ENCODE peak calls at places on chromosomes 2 and 18, in four cellular contexts. One of them, this sample, is unnamed.

GRCh38 chr2:171401947-171402346 is 31.8 kb downstream of the METTL8 start:
- DNase-seq in left ventricle myocardium inferior: no peak
- DNase-seq in GM12878: no peak
- DNase-seq in heart right ventricle: no peak
- DNase-seq in this sample: no peak

GRCh38 chr18:39380823-39381222 is 1815.2 kb upstream of the CELF4 start:
- DNase-seq in left ventricle myocardium inferior: no peak
- DNase-seq in heart right ventricle: no peak
- DNase-seq in GM12878: no peak
- DNase-seq in this sample: no peak

GRCh38 chr18:48913201-48913600 is 37.6 kb downstream of the SMAD7 start:
- DNase-seq in left ventricle myocardium inferior: no peak
- DNase-seq in GM12878: no peak
- DNase-seq in heart right ventricle: no peak
- DNase-seq in this sample: peak

GRCh38 chr18:58967643-58968291 is 103.1 kb downstream of the ZNF532 start:
- DNase-seq in left ventricle myocardium inferior: no peak
- DNase-seq in GM12878: no peak
- DNase-seq in heart right ventricle: no peak
- DNase-seq in this sample: no peak

GRCh38 chr2:238119756-238120462 is 18.6 kb upstream of the KLHL30 start:
- DNase-seq in GM12878: no peak
- DNase-seq in left ventricle myocardium inferior: peak
- DNase-seq in heart right ventricle: peak
- DNase-seq in this sample: peak

GRCh38 chr2:54456526-54457325 is 599 bp downstream of the SPTBN1 start:
- DNase-seq in GM12878: no peak
- DNase-seq in left ventricle myocardium inferior: peak
- DNase-seq in heart right ventricle: peak
- DNase-seq in this sample: no peak

GRCh38 chr2:8358179-8358578 is 323.7 kb upstream of the ID2 start:
- DNase-seq in GM12878: no peak
- DNase-seq in heart right ventricle: no peak
- DNase-seq in left ventricle myocardium inferior: no peak
- DNase-seq in this sample: peak

GRCh38 chr2:38600242-38600891 is 2.4 kb downstream of the HNRNPLL start:
- DNase-seq in left ventricle myocardium inferior: no peak
- DNase-seq in GM12878: no peak
- DNase-seq in heart right ventricle: no peak
- DNase-seq in this sample: no peak

GRCh38 chr2:14134737-14135136 is 497.8 kb upstream of the LRATD1 start:
- DNase-seq in heart right ventricle: no peak
- DNase-seq in GM12878: no peak
- DNase-seq in left ventricle myocardium inferior: no peak
- DNase-seq in this sample: no peak

GRCh38 chr2:25692143-25692542 is 18.8 kb upstream of the DTNB start:
- DNase-seq in heart right ventricle: no peak
- DNase-seq in left ventricle myocardium inferior: no peak
- DNase-seq in GM12878: no peak
- DNase-seq in this sample: no peak

GRCh38 chr2:104793971-104794370 is 59.9 kb upstream of the POU3F3 start:
- DNase-seq in GM12878: no peak
- DNase-seq in left ventricle myocardium inferior: no peak
- DNase-seq in heart right ventricle: no peak
- DNase-seq in this sample: no peak

GRCh38 chr2:129469881-129470280 is 509.6 kb upstream of the RAB6C start:
- DNase-seq in heart right ventricle: no peak
- DNase-seq in left ventricle myocardium inferior: no peak
- DNase-seq in GM12878: no peak
- DNase-seq in this sample: no peak
- H3K4me3 ChIP-seq in heart right ventricle: no peak
- H3K4me3 ChIP-seq in left ventricle myocardium inferior: no peak
- H3K4me3 ChIP-seq in GM12878: no peak
- H3K4me3 ChIP-seq in this sample: no peak

GRCh38 chr18:76805221-76805620 is 17.1 kb upstream of the ZNF236 start:
- DNase-seq in GM12878: no peak
- DNase-seq in left ventricle myocardium inferior: no peak
- DNase-seq in heart right ventricle: no peak
- DNase-seq in this sample: no peak
- TF ChIP-seq CTCF in GM12878: peak
- TF ChIP-seq CTCF in left ventricle myocardium inferior: no peak
- TF ChIP-seq CTCF in heart right ventricle: no peak
- TF ChIP-seq CTCF in this sample: no peak

GRCh38 chr2:112959109-112959591 is 18.7 kb upstream of the IL36G start:
- DNase-seq in left ventricle myocardium inferior: no peak
- DNase-seq in heart right ventricle: no peak
- DNase-seq in GM12878: no peak
- DNase-seq in this sample: no peak
- H3K4me3 ChIP-seq in left ventricle myocardium inferior: no peak
- H3K4me3 ChIP-seq in heart right ventricle: no peak
- H3K4me3 ChIP-seq in GM12878: no peak
- H3K4me3 ChIP-seq in this sample: no peak

GRCh38 chr2:205568620-205569019 is 113.7 kb upstream of the NRP2 start:
- DNase-seq in GM12878: no peak
- DNase-seq in left ventricle myocardium inferior: no peak
- DNase-seq in heart right ventricle: no peak
- DNase-seq in this sample: no peak

GRCh38 chr2:205564761-205565160 is 117.5 kb upstream of the NRP2 start:
- DNase-seq in left ventricle myocardium inferior: no peak
- DNase-seq in heart right ventricle: no peak
- DNase-seq in GM12878: no peak
- DNase-seq in this sample: no peak

GRCh38 chr2:205566556-205567061 is 115.7 kb upstream of the NRP2 start:
- DNase-seq in heart right ventricle: no peak
- DNase-seq in GM12878: no peak
- DNase-seq in left ventricle myocardium inferior: no peak
- DNase-seq in this sample: no peak

GRCh38 chr2:205557873-205558272 is 124.4 kb upstream of the NRP2 start:
- DNase-seq in GM12878: no peak
- DNase-seq in heart right ventricle: no peak
- DNase-seq in left ventricle myocardium inferior: no peak
- DNase-seq in this sample: no peak

GRCh38 chr2:205563646-205564045 is 118.7 kb upstream of the NRP2 start:
- DNase-seq in heart right ventricle: peak
- DNase-seq in left ventricle myocardium inferior: no peak
- DNase-seq in GM12878: no peak
- DNase-seq in this sample: peak
- TF ChIP-seq CTCF in heart right ventricle: no peak
- TF ChIP-seq CTCF in left ventricle myocardium inferior: peak
- TF ChIP-seq CTCF in GM12878: peak
- TF ChIP-seq CTCF in this sample: peak

GRCh38 chr18:22847867-22848451 is 85.2 kb upstream of the RBBP8 start:
- DNase-seq in GM12878: no peak
- DNase-seq in left ventricle myocardium inferior: no peak
- DNase-seq in heart right ventricle: no peak
- DNase-seq in this sample: no peak
- H3K4me3 ChIP-seq in GM12878: no peak
- H3K4me3 ChIP-seq in left ventricle myocardium inferior: no peak
- H3K4me3 ChIP-seq in heart right ventricle: no peak
- H3K4me3 ChIP-seq in this sample: no peak

DNA sequence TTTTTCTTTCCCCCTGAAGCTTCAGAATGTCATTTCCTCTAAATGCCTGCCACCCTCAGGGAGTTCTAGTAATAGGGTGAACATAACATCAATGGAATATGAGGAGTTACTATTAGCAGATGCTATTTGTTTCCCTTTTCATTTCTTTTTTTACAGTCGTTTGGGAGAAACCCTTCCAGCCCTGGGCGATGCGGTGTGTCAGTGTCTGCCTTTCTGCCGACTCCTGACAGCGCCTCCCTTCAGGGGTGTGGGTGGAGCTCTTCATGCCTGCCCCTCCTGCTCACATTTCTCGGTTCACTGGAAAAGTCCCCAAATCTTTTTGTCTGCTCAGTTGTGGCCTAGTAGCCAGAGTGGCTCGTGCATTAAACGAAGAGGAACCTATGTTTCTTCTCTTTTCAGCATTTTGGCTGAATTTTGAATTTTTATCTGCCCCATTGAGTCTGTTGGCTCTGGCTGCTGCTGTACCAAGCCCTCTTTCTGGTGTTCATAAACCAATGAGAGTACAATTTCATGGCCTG is 72.3 kb downstream of the FMNL2 start:
- DNase-seq in heart right ventricle: peak
- DNase-seq in left ventricle myocardium inferior: peak
- DNase-seq in GM12878: peak
- DNase-seq in this sample: peak
- TF ChIP-seq CTCF in heart right ventricle: no peak
- TF ChIP-seq CTCF in left ventricle myocardium inferior: no peak
- TF ChIP-seq CTCF in GM12878: no peak
- TF ChIP-seq CTCF in this sample: no peak

DNA sequence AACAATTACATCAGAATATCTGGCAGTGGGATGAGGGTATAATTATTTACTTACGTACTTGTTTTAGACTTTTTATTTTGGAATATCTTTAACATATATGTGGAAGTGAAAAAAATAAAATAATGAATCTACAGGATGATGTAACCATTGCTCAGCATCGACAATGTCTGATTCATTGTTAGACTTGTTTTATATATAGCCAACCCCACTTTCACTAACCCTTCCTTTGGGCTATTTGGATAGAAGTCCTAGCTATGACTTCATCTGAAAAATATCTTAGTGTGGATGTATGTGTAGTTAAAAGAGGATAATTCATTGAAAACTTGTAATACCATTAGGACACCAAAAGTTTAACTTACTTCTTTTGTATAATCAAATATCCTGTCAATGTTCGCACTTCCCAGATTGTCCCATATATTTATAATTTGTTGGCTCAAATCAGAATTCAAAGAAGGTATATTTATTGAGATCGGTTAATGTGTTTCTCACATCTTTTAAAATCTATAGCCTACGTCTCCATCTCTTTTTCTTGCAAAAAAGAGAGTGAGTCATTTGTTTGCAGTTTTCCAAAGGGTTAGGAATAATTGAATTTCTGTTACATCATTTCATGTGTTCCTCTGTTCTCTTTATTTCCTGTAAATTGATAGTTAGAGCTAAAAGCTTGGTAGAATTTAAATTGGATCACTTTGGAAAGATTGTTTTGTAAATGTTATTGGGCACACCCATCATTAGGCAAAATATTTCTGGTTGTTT is 506.1 kb upstream of the FAM98A start:
- DNase-seq in heart right ventricle: no peak
- DNase-seq in left ventricle myocardium inferior: no peak
- DNase-seq in GM12878: no peak
- DNase-seq in this sample: no peak
- H3K4me3 ChIP-seq in heart right ventricle: no peak
- H3K4me3 ChIP-seq in left ventricle myocardium inferior: no peak
- H3K4me3 ChIP-seq in GM12878: no peak
- H3K4me3 ChIP-seq in this sample: no peak

GRCh38 chr2:122338000-122338399 is 582.5 kb downstream of the TSN start:
- DNase-seq in GM12878: no peak
- DNase-seq in left ventricle myocardium inferior: no peak
- DNase-seq in heart right ventricle: no peak
- DNase-seq in this sample: no peak
- TF ChIP-seq CTCF in GM12878: no peak
- TF ChIP-seq CTCF in left ventricle myocardium inferior: no peak
- TF ChIP-seq CTCF in heart right ventricle: no peak
- TF ChIP-seq CTCF in this sample: no peak

DNA sequence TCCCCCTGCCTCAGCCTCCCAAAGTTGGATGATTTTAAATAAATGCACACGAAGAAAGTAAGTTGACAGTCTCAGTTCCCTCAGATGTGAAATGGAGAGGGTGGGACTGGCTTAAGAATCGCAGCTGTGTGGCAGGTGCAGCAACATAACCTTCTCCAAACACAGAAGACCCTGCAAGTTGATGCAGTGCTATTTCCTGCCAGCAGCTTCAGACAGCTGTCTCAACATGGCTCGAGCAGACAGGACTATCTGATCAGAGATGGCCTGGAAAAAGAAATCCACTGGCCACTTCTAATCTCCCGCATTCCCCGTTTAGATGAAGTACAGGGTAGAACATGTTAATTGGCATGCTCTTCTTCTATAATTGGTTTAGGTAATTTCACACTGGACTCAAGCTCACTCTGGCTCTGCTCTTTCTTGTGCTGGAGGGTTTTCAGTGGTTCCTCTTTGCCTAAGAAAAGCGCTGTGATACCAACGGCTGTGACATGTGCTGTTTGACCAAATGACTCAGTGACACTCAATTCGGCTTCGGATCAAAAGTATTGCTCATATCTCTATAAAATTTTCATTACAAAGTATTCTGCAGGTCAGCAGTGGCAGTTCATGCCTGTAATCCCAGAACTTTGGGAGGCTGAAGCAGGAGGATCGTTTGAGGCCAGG is 40.2 kb downstream of the MYOM1 start:
- DNase-seq in left ventricle myocardium inferior: no peak
- DNase-seq in GM12878: peak
- DNase-seq in heart right ventricle: no peak
- DNase-seq in this sample: peak
- H3K4me3 ChIP-seq in left ventricle myocardium inferior: no peak
- H3K4me3 ChIP-seq in GM12878: no peak
- H3K4me3 ChIP-seq in heart right ventricle: no peak
- H3K4me3 ChIP-seq in this sample: no peak

GRCh38 chr18:76453057-76453561 is 41.9 kb downstream of the ZNF516 start:
- DNase-seq in heart right ventricle: no peak
- DNase-seq in left ventricle myocardium inferior: no peak
- DNase-seq in GM12878: no peak
- DNase-seq in this sample: no peak

GRCh38 chr18:76452357-76452756 is 42.7 kb downstream of the ZNF516 start:
- DNase-seq in GM12878: no peak
- DNase-seq in heart right ventricle: no peak
- DNase-seq in left ventricle myocardium inferior: no peak
- DNase-seq in this sample: no peak

GRCh38 chr18:76450912-76451421 is 44.1 kb downstream of the ZNF516 start:
- DNase-seq in GM12878: peak
- DNase-seq in heart right ventricle: peak
- DNase-seq in left ventricle myocardium inferior: peak
- DNase-seq in this sample: peak

GRCh38 chr18:76450452-76450851 is 44.6 kb downstream of the ZNF516 start:
- DNase-seq in heart right ventricle: no peak
- DNase-seq in GM12878: no peak
- DNase-seq in left ventricle myocardium inferior: no peak
- DNase-seq in this sample: no peak

GRCh38 chr18:76451475-76452331 is 43.3 kb downstream of the ZNF516 start:
- DNase-seq in GM12878: no peak
- DNase-seq in heart right ventricle: no peak
- DNase-seq in left ventricle myocardium inferior: no peak
- DNase-seq in this sample: no peak
- TF ChIP-seq CTCF in GM12878: no peak
- TF ChIP-seq CTCF in heart right ventricle: no peak
- TF ChIP-seq CTCF in left ventricle myocardium inferior: no peak
- TF ChIP-seq CTCF in this sample: no peak